ENCODE peak calls at places on chromosome 5, in eight cellular contexts. X, D, Q, J, Z, Y, T and M are unnamed samples.

GRCh38 chr5:135833961-135834638 is 363 bp upstream of the SLC25A48 start:
- DNase-seq in T (no peak), X (peak; percentile 44), J (no peak), Q (no peak), Z (no peak), Y (no peak), D (no peak), M (no peak)

GRCh38 chr5:155103164-155103563 is 89.6 kb downstream of the KIF4B start:
- DNase-seq in Q (peak; percentile 32), Z (no peak), J (no peak), Y (no peak), T (no peak), X (no peak), D (no peak), M (no peak)

GRCh38 chr5:170357853-170358497 is 31.2 kb downstream of the KCNMB1 start:
- DNase-seq in D (no peak), X (no peak), Y (peak; percentile 67), Z (no peak), J (no peak), T (peak; percentile 91), Q (no peak), M (no peak)

GRCh38 chr5:54586336-54586735 is 68.8 kb downstream of the SNX18 start:
- DNase-seq in X (no peak), Y (no peak), T (no peak), J (no peak), Q (no peak), D (no peak), Z (no peak), M (no peak)

GRCh38 chr5:178338126-178338749 is 105.6 kb upstream of the PHYKPL start:
- DNase-seq in T (no peak), Q (no peak), X (no peak), D (no peak), Y (no peak), J (no peak), Z (no peak), M (no peak)

GRCh38 chr5:19795218-19795617 is 192.8 kb downstream of the CDH18 start:
- DNase-seq in Q (peak; percentile 53), Z (no peak), T (no peak), Y (no peak), J (no peak), D (no peak), X (no peak), M (no peak)

GRCh38 chr5:124410539-124410938 is 335.9 kb downstream of the ZNF608 start:
- DNase-seq in T (no peak), Z (no peak), D (no peak), X (no peak), J (no peak), Y (no peak), Q (no peak), M (no peak)

GRCh38 chr5:321233-321725 is at the start of gene AHRR:
- DNase-seq in T (no peak), D (peak; percentile 78), Q (peak; percentile 24), X (peak; percentile 73), J (no peak), Z (no peak), Y (peak; percentile 49), M (no peak)

GRCh38 chr5:135100431-135100830 is 66.4 kb upstream of the PITX1 start:
- DNase-seq in D (no peak), Z (no peak), X (no peak), J (no peak), Y (no peak), T (no peak), Q (no peak), M (no peak)

GRCh38 chr5:96226941-96227552 is 206.0 kb downstream of the PCSK1 start:
- DNase-seq in Y (no peak), Q (peak; percentile 93), J (no peak), D (no peak), Z (no peak), X (peak; percentile 40), T (no peak), M (no peak)

GRCh38 chr5:172150514-172151425 is 37.3 kb downstream of the STK10 start:
- DNase-seq in X (no peak), Z (no peak), Y (no peak), J (no peak), D (peak; percentile 34), Q (no peak), T (peak; percentile 95), M (no peak)

GRCh38 chr5:42620579-42621216 is 135.9 kb upstream of the CCDC152 start:
- DNase-seq in D (no peak), Y (no peak), X (peak; percentile 4), T (no peak), Z (no peak), Q (no peak), J (no peak), M (no peak)

GRCh38 chr5:102971693-102972293 is 148.1 kb downstream of the GIN1 start:
- DNase-seq in Z (no peak), Y (peak; percentile 40), X (peak; percentile 53), T (peak; percentile 40), D (no peak), J (no peak), Q (peak; percentile 52), M (peak; percentile 30)

GRCh38 chr5:119287547-119288073 is 68.2 kb upstream of the TNFAIP8 start:
- DNase-seq in X (peak; percentile 25), Z (no peak), T (no peak), Q (peak; percentile 32), J (peak; percentile 55), D (peak; percentile 47), Y (no peak), M (no peak)

GRCh38 chr5:79241535-79241979 is 5.6 kb downstream of the JMY start:
- DNase-seq in D (no peak), Z (no peak), J (no peak), Y (no peak), Q (no peak), T (no peak), X (no peak), M (no peak)

GRCh38 chr5:27083763-27084420 is 45.5 kb upstream of the CDH9 start:
- DNase-seq in T (no peak), Z (no peak), J (no peak), X (no peak), Y (peak; percentile 21), Q (no peak), D (no peak), M (peak; percentile 20)

GRCh38 chr5:153672347-153673090 is 182.0 kb downstream of the GRIA1 start:
- DNase-seq in D (no peak), T (no peak), Z (no peak), X (peak; percentile 85), Q (peak; percentile 62), J (no peak), Y (no peak), M (no peak)

GRCh38 chr5:124923131-124923530 is 176.7 kb upstream of the ZNF608 start:
- DNase-seq in J (no peak), Q (no peak), T (no peak), Y (no peak), X (peak; percentile 37), D (no peak), Z (peak; percentile 6), M (peak; percentile 59)

GRCh38 chr5:43711496-43711895 is 108.5 kb downstream of the NNT start:
- DNase-seq in T (no peak), Y (no peak), Q (peak; percentile 95), J (no peak), D (no peak), Z (no peak), X (peak; percentile 2), M (no peak)

GRCh38 chr5:177370488-177371119 is 12.9 kb downstream of the RGS14 start:
- DNase-seq in J (peak; percentile 44), T (no peak), Z (no peak), D (peak; percentile 75), Q (no peak), X (peak; percentile 90), Y (peak; percentile 53), M (peak; percentile 63)

GRCh38 chr5:54975701-54976100 is 9.7 kb downstream of the ESM1 start:
- DNase-seq in Q (no peak), J (no peak), Y (no peak), D (no peak), T (no peak), Z (no peak), X (no peak), M (no peak)

GRCh38 chr5:171367424-171368370 is 20.0 kb upstream of the NPM1 start:
- DNase-seq in Q (peak; percentile 89), D (no peak), T (peak; percentile 12), X (no peak), Z (no peak), J (no peak), Y (no peak), M (no peak)

GRCh38 chr5:1507457-1507856 is 16.3 kb downstream of the LPCAT1 start:
- DNase-seq in T (no peak), Z (no peak), J (no peak), X (no peak), Q (no peak), Y (peak; percentile 84), D (no peak), M (no peak)

GRCh38 chr5:126516133-126516532 is 78.9 kb downstream of the ALDH7A1 start:
- DNase-seq in X (no peak), T (no peak), Z (peak; percentile 61), J (no peak), D (no peak), Y (no peak), Q (peak; percentile 23), M (peak; percentile 4)

GRCh38 chr5:168740055-168740820 is 161.1 kb upstream of the PANK3 start:
- DNase-seq in T (no peak), X (no peak), Z (no peak), Q (no peak), D (no peak), J (no peak), Y (no peak), M (no peak)